ENCODE peak calls at places on chromosomes 11 and 22, in four cellular contexts. K is dermis blood vessel endothelial cell; Q is effector memory CD8-positive, alpha-beta T cell; S is NCI-H1105 treated with DMSO at 0.1 percent for 48 hours. D is an unnamed sample.

GRCh38 chr11:47325271-47326041 is 27.0 kb downstream of the MYBPC3 start:
- DNase-seq in K (no peak), Q (no peak), S (peak), D (peak)

GRCh38 chr11:62242021-62242420 is at the start of gene SCGB1D2:
- DNase-seq in K (no peak), S (peak), Q (no peak), D (peak)

GRCh38 chr22:45008853-45009751 is 703 bp downstream of the PHF21B start:
- DNase-seq in Q (no peak), S (peak), K (peak), D (no peak)

GRCh38 chr22:26168934-26169311 is 339 bp upstream of the SEZ6L start:
- DNase-seq in S (peak), Q (no peak), K (no peak), D (peak)

GRCh38 chr11:28009383-28009782 is 98.6 kb downstream of the KIF18A start:
- DNase-seq in S (no peak), Q (no peak), K (no peak), D (no peak)

GRCh38 chr11:120875986-120876385 is 147.9 kb upstream of the TBCEL start:
- DNase-seq in Q (no peak), K (no peak), S (no peak), D (no peak)

GRCh38 chr11:117861151-117862018 is 15.1 kb downstream of the FXYD6 start:
- DNase-seq in S (peak), Q (no peak), K (no peak), D (peak)

GRCh38 chr11:1113405-1114201 is 38.9 kb downstream of the MUC2 start:
- DNase-seq in Q (no peak), K (no peak), S (no peak), D (no peak)

GRCh38 chr11:125777309-125777708 is 1.3 kb downstream of the PATE2 start:
- DNase-seq in Q (no peak), S (no peak), K (peak), D (no peak)

GRCh38 chr22:22042009-22042408 is 59.4 kb upstream of the TOP3B start:
- DNase-seq in S (no peak), K (no peak), Q (no peak), D (no peak)

GRCh38 chr22:49664371-49664881 is 163.2 kb downstream of the BRD1 start:
- DNase-seq in K (no peak), S (no peak), Q (no peak), D (no peak)

GRCh38 chr11:35248558-35249323 is 109.8 kb downstream of the CD44 start:
- DNase-seq in K (no peak), S (no peak), Q (no peak), D (no peak)

GRCh38 chr11:123640677-123641494 is 13.5 kb downstream of the SCN3B start:
- DNase-seq in K (peak), S (peak), Q (no peak), D (peak)

GRCh38 chr11:100876826-100877545 is 189.9 kb downstream of the ARHGAP42 start:
- DNase-seq in K (peak), S (no peak), Q (no peak), D (no peak)

GRCh38 chr22:37501176-37501609 is 15.0 kb upstream of the MFNG start:
- DNase-seq in S (no peak), K (peak), Q (no peak), D (no peak)

GRCh38 chr11:111983187-111983986 is 41.8 kb upstream of the DLAT start:
- DNase-seq in Q (no peak), S (no peak), K (peak), D (no peak)

GRCh38 chr11:95074806-95075563 is 8.3 kb downstream of the SRSF8 start:
- DNase-seq in K (peak), S (peak), Q (no peak), D (peak)

GRCh38 chr22:49638788-49639187 is 188.9 kb downstream of the BRD1 start:
- DNase-seq in S (no peak), Q (no peak), K (peak), D (peak)

GRCh38 chr11:45724145-45724544 is 58.7 kb upstream of the CHST1 start:
- DNase-seq in S (peak), K (no peak), Q (no peak), D (no peak)

GRCh38 chr11:115741376-115741775 is 237.2 kb upstream of the CADM1 start:
- DNase-seq in K (no peak), Q (no peak), S (peak), D (peak)

D was measured in NCI-H1092.